ENCODE peak calls at places on chromosome 9, in seven cellular contexts. Q is A549, D is HCT116, E is uterus, V is tibial nerve, X is breast epithelium, S is body of pancreas. Z is an unnamed sample.

GRCh38 chr9:91421987-91422765 is 1.5 kb downstream of the NFIL3 start:
- DNase-seq in Q (peak; percentile 12), D (no peak), E (no peak), V (no peak), X (no peak), S (peak; percentile 25), Z (no peak)

GRCh38 chr9:113598451-113598850 is 134.9 kb downstream of the RGS3 start:
- DNase-seq in Q (no peak), D (no peak), E (no peak), V (no peak), X (no peak), S (peak; percentile 8), Z (no peak)

GRCh38 chr9:129351642-129352151 is 173.6 kb upstream of the IER5L start:
- DNase-seq in Q (peak; percentile 41), D (no peak), E (no peak), V (no peak), X (no peak), S (no peak), Z (peak; percentile 78)

GRCh38 chr9:81410201-81410600 is 279.1 kb downstream of the TLE1 start:
- DNase-seq in Q (peak; percentile 6), D (peak; percentile 12), E (no peak), V (no peak), X (no peak), S (no peak), Z (no peak)

GRCh38 chr9:268616-269015 is 54.0 kb downstream of the DOCK8 start:
- DNase-seq in Q (no peak), D (no peak), E (no peak), V (no peak), X (no peak), S (no peak), Z (no peak)

GRCh38 chr9:124102363-124102762 is 90.8 kb downstream of the LHX2 start:
- DNase-seq in Q (no peak), D (no peak), E (no peak), V (no peak), X (no peak), S (no peak), Z (no peak)

GRCh38 chr9:37174247-37174646 is 53.9 kb downstream of the ZCCHC7 start:
- DNase-seq in Q (no peak), D (no peak), E (no peak), V (no peak), X (no peak), S (no peak), Z (no peak)

GRCh38 chr9:79477955-79478751 is 93.6 kb upstream of the TLE4 start:
- DNase-seq in Q (no peak), D (no peak), E (no peak), V (no peak), X (no peak), S (peak; percentile 15), Z (no peak)

GRCh38 chr9:122822056-122822455 is 6.3 kb downstream of the PDCL start:
- DNase-seq in Q (no peak), D (no peak), E (no peak), V (no peak), X (no peak), S (no peak), Z (no peak)

GRCh38 chr9:129553277-129553676 is 67.6 kb downstream of the C9orf50 start:
- DNase-seq in Q (no peak), D (no peak), E (no peak), V (no peak), X (no peak), S (no peak), Z (no peak)

GRCh38 chr9:82183181-82183860 is 194.7 kb downstream of the SPATA31D1 start:
- DNase-seq in Q (no peak), D (no peak), E (no peak), V (no peak), X (no peak), S (no peak), Z (no peak)

GRCh38 chr9:135648494-135649410 is 9.4 kb upstream of the GLT6D1 start:
- DNase-seq in Q (no peak), D (no peak), E (no peak), V (no peak), X (no peak), S (no peak), Z (no peak)

GRCh38 chr9:82988488-82988887 is 74.5 kb downstream of the RASEF start:
- DNase-seq in Q (no peak), D (no peak), E (no peak), V (no peak), X (no peak), S (no peak), Z (no peak)

GRCh38 chr9:107388890-107389289 is 100.7 kb downstream of the KLF4 start:
- DNase-seq in Q (no peak), D (no peak), E (peak; percentile 46), V (no peak), X (no peak), S (no peak), Z (peak; percentile 79)

GRCh38 chr9:129875181-129875611 is 39.9 kb downstream of the USP20 start:
- DNase-seq in Q (no peak), D (no peak), E (no peak), V (no peak), X (no peak), S (no peak), Z (no peak)

GRCh38 chr9:130847306-130848217 is 12.5 kb downstream of the ABL1 start:
- DNase-seq in Q (peak; percentile 90), D (no peak), E (peak; percentile 90), V (peak; percentile 84), X (peak; percentile 88), S (peak; percentile 51), Z (peak; percentile 97)

GRCh38 chr9:38255599-38255998 is 136.9 kb upstream of the ALDH1B1 start:
- DNase-seq in Q (no peak), D (no peak), E (no peak), V (no peak), X (no peak), S (no peak), Z (no peak)

GRCh38 chr9:31916591-31917223 is 467.7 kb upstream of the ACO1 start:
- DNase-seq in Q (no peak), D (no peak), E (no peak), V (no peak), X (no peak), S (no peak), Z (no peak)

GRCh38 chr9:77011973-77012817 is 7.3 kb upstream of the FOXB2 start:
- DNase-seq in Q (no peak), D (peak; percentile 38), E (peak; percentile 39), V (peak; percentile 34), X (no peak), S (peak; percentile 52), Z (no peak)

GRCh38 chr9:1726993-1727759 is 288.0 kb upstream of the SMARCA2 start:
- DNase-seq in Q (no peak), D (no peak), E (no peak), V (no peak), X (no peak), S (no peak), Z (no peak)

GRCh38 chr9:34961574-34962480 is 3.7 kb downstream of the PHF24 start:
- DNase-seq in Q (no peak), D (no peak), E (no peak), V (no peak), X (no peak), S (no peak), Z (no peak)

GRCh38 chr9:34550016-34550680 is 27.4 kb upstream of the ENHO start:
- DNase-seq in Q (no peak), D (no peak), E (no peak), V (peak; percentile 2), X (no peak), S (peak; percentile 8), Z (peak; percentile 58)

GRCh38 chr9:129487658-129488483 is 133.0 kb downstream of the C9orf50 start:
- DNase-seq in Q (no peak), D (no peak), E (no peak), V (peak; percentile 54), X (peak; percentile 59), S (peak; percentile 77), Z (peak; percentile 91)

GRCh38 chr9:88991066-88992030 is at the start of gene S1PR3:
- DNase-seq in Q (peak; percentile 68), D (no peak), E (peak; percentile 79), V (peak; percentile 31), X (no peak), S (peak; percentile 52), Z (peak; percentile 83)

GRCh38 chr9:133773889-133774655 is 35.9 kb upstream of the SARDH start:
- DNase-seq in Q (no peak), D (no peak), E (no peak), V (no peak), X (no peak), S (peak; percentile 7), Z (no peak)

DNA sequence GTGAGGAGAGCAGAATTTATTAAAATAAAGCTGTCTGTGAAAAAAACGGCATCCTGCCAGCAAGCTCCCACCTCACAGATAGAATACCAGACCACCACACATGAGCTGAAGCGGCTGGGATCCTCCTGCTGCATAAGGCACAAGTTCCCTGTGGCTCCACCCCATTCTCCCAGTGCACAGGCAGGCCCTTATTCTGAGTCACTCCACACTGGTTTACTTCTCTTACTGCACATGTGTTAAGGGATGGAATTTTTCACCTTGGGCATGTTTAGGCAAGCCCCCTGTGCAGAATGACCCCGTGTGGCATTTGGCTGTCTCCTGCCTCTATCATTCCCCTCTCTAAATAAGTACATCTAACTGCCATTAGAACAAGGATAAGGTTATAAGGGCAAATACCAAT is 115.0 kb upstream of the ELAVL2 start:
- DNase-seq in Q (no peak), D (no peak), E (no peak), V (no peak), X (no peak), S (no peak), Z (no peak)
- TF ChIP-seq POLR2A in Q (no peak), D (no peak), E (no peak), V (no peak), X (no peak), S (no peak), Z (no peak)

GRCh38 chr9:109114670-109115069 is 5.1 kb downstream of the TMEM245 start:
- DNase-seq in Q (no peak), D (no peak), E (no peak), V (no peak), X (no peak), S (peak; percentile 55), Z (no peak)
- H3K4me3 ChIP-seq in Q (no peak overlapping the region), D (no peak overlapping the region), E (no peak overlapping the region), V (no peak overlapping the region), X (no peak overlapping the region), S (no peak overlapping the region), Z (no peak overlapping the region)

GRCh38 chr9:112286906-112287305 is 46.5 kb downstream of the PTBP3 start:
- DNase-seq in Q (no peak), D (no peak), E (no peak), V (no peak), X (no peak), S (no peak), Z (no peak)
- H3K9me3 ChIP-seq in Q (peaks cover 19% of the 10 kb centered on the region), D (peaks cover 6% of the 10 kb centered on the region), E (no peaks in the 10 kb centered on the region), V (no peaks in the 10 kb centered on the region), X (peaks cover 12% of the 10 kb centered on the region), S (no peaks in the 10 kb centered on the region), Z (peaks cover 15% of the 10 kb centered on the region)

DNA sequence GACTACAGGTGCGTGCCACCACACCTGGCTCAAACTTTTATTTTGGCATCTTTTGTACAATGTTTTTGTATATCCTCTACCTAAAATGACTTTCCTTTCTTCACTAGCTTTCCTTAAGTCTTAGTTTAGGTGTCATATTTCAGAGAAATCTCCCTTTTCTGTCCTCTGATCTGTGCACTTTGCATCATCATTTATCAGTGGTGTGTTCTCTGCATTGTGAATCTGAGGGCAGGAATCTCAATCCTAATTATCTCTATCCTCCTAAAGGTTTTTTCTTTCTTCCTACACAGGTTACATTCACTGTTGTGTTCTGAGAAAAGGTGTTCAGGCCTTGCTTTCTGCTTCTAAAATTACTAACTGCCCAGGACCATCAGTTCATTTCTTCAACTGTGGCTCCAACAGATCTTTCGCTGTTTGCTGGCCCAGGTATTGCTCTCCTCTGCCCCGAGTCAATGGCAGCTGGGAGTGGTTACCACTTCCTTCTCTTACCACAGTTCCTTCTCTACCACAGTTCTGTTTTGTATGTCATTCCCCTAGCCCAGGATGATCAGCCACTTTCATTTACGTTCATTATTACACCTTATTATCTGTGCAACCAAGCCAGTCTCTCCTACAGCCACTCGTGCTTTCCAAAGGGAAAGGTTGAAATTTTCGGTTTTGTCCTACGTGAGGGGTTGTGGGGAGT is 14.0 kb downstream of the TGFBR1 start:
- DNase-seq in Q (no peak), D (no peak), E (no peak), V (no peak), X (no peak), S (no peak), Z (no peak)
- TF ChIP-seq POLR2A in Q (no peak), D (no peak), E (no peak), V (no peak), X (no peak), S (no peak), Z (no peak)

Z was measured in sigmoid colon.